ENCODE peak calls at places on chromosomes 11 and 22, in four cellular contexts. Z, A, K and X are unnamed samples.

GRCh38 chr11:117866526-117866925 is 9.9 kb downstream of the FXYD6 start:
- DNase-seq in Z (no peak), A (no peak), K (no peak), X (no peak)

GRCh38 chr22:24728790-24729637 is 45.5 kb downstream of the PIWIL3 start:
- DNase-seq in Z (no peak), A (peak), K (peak), X (no peak)

GRCh38 chr22:36331306-36331911 is 56.4 kb downstream of the MYH9 start:
- DNase-seq in Z (peak), A (peak), K (peak), X (peak)

GRCh38 chr11:11580831-11581492 is 40.8 kb downstream of the GALNT18 start:
- DNase-seq in Z (no peak), A (no peak), K (no peak), X (no peak)

GRCh38 chr11:62505112-62505783 is 41.4 kb downstream of the AHNAK start:
- DNase-seq in Z (no peak), A (peak), K (no peak), X (peak)

GRCh38 chr11:976431-977160 is 50.9 kb downstream of the AP2A2 start:
- DNase-seq in Z (no peak), A (peak), K (no peak), X (no peak)

GRCh38 chr22:25281675-25282345 is 62.4 kb downstream of the CRYBB2 start:
- DNase-seq in Z (no peak), A (no peak), K (no peak), X (no peak)

GRCh38 chr11:21385669-21386068 is 716.3 kb downstream of the NELL1 start:
- DNase-seq in Z (no peak), A (no peak), K (no peak), X (no peak)

GRCh38 chr11:10263929-10264328 is 30.1 kb downstream of the SBF2 start:
- DNase-seq in Z (no peak), A (no peak), K (no peak), X (no peak)

GRCh38 chr11:73395297-73396208 is 19.4 kb downstream of the RELT start:
- DNase-seq in Z (no peak), A (no peak), K (no peak), X (no peak)

GRCh38 chr11:111934301-111934700 is 2.8 kb upstream of the DIXDC1 start:
- DNase-seq in Z (no peak), A (no peak), K (no peak), X (no peak)

GRCh38 chr11:127117231-127117671 is 116.7 kb upstream of the KIRREL3 start:
- DNase-seq in Z (no peak), A (no peak), K (no peak), X (no peak)

GRCh38 chr22:19876941-19877625 is 22.4 kb upstream of the GNB1L start:
- DNase-seq in Z (no peak), A (no peak), K (no peak), X (peak)

GRCh38 chr11:79697905-79698304 is 257.1 kb upstream of the TENM4 start:
- DNase-seq in Z (peak), A (no peak), K (no peak), X (no peak)

GRCh38 chr11:119699227-119699626 is 29.8 kb downstream of the NECTIN1 start:
- DNase-seq in Z (no peak), A (no peak), K (peak), X (no peak)

GRCh38 chr22:48742556-48743343 is 1084.9 kb downstream of the BRD1 start:
- DNase-seq in Z (no peak), A (no peak), K (no peak), X (peak)

GRCh38 chr11:88535916-88536547 is 198.5 kb upstream of the CTSC start:
- DNase-seq in Z (no peak), A (no peak), K (peak), X (no peak)

GRCh38 chr11:13009476-13009920 is 382 bp downstream of the RASSF10 start:
- DNase-seq in Z (no peak), A (no peak), K (no peak), X (no peak)

GRCh38 chr11:128330203-128330602 is 257.2 kb downstream of the ETS1 start:
- DNase-seq in Z (no peak), A (no peak), K (no peak), X (no peak)

GRCh38 chr11:129374993-129375721 is 491 bp upstream of the BARX2 start:
- DNase-seq in Z (no peak), A (no peak), K (no peak), X (peak)

GRCh38 chr11:78860720-78861422 is 286.2 kb upstream of the NARS2 start:
- DNase-seq in Z (no peak), A (peak), K (no peak), X (peak)

GRCh38 chr11:118398797-118399564 is 2.4 kb upstream of the ATP5MG start:
- DNase-seq in Z (no peak), A (no peak), K (no peak), X (no peak)

GRCh38 chr11:31045335-31045734 is 324.2 kb downstream of the DCDC1 start:
- DNase-seq in Z (no peak), A (no peak), K (peak), X (no peak)

GRCh38 chr11:124535552-124536232 is 7.8 kb downstream of the OR8B12 start:
- DNase-seq in Z (no peak), A (no peak), K (no peak), X (no peak)

GRCh38 chr11:126884192-126884973 is 116.2 kb downstream of the KIRREL3 start:
- DNase-seq in Z (no peak), A (no peak), K (peak), X (no peak)

GRCh38 chr22:50276143-50276542 is 6.0 kb upstream of the MAPK11 start:
- DNase-seq in Z (peak), A (peak), K (peak), X (peak)

GRCh38 chr11:13210424-13210823 is 67.2 kb upstream of the BMAL1 start:
- DNase-seq in Z (no peak), A (peak), K (peak), X (peak)

GRCh38 chr22:23762866-23763578 is at the start of gene C22orf15:
- DNase-seq in Z (no peak), A (no peak), K (no peak), X (peak)

GRCh38 chr11:94786264-94787126 is 18.3 kb downstream of the AMOTL1 start:
- DNase-seq in Z (no peak), A (peak), K (peak), X (peak)

GRCh38 chr11:102552447-102553200 is 22.1 kb upstream of the MMP7 start:
- DNase-seq in Z (no peak), A (no peak), K (peak), X (no peak)

GRCh38 chr22:27349456-27349855 is 452.1 kb downstream of the MN1 start:
- DNase-seq in Z (no peak), A (no peak), K (no peak), X (no peak)

GRCh38 chr11:67311051-67311555 is 7.8 kb downstream of the SSH3 start:
- DNase-seq in Z (no peak), A (no peak), K (no peak), X (no peak)

GRCh38 chr11:67309661-67310061 is 6.3 kb downstream of the SSH3 start:
- DNase-seq in Z (no peak), A (no peak), K (no peak), X (no peak)

GRCh38 chr11:67311556-67312082 is 8.3 kb downstream of the SSH3 start:
- DNase-seq in Z (no peak), A (peak), K (no peak), X (no peak)

GRCh38 chr11:67309166-67309565 is 5.8 kb downstream of the SSH3 start:
- DNase-seq in Z (no peak), A (no peak), K (no peak), X (no peak)

DNA sequence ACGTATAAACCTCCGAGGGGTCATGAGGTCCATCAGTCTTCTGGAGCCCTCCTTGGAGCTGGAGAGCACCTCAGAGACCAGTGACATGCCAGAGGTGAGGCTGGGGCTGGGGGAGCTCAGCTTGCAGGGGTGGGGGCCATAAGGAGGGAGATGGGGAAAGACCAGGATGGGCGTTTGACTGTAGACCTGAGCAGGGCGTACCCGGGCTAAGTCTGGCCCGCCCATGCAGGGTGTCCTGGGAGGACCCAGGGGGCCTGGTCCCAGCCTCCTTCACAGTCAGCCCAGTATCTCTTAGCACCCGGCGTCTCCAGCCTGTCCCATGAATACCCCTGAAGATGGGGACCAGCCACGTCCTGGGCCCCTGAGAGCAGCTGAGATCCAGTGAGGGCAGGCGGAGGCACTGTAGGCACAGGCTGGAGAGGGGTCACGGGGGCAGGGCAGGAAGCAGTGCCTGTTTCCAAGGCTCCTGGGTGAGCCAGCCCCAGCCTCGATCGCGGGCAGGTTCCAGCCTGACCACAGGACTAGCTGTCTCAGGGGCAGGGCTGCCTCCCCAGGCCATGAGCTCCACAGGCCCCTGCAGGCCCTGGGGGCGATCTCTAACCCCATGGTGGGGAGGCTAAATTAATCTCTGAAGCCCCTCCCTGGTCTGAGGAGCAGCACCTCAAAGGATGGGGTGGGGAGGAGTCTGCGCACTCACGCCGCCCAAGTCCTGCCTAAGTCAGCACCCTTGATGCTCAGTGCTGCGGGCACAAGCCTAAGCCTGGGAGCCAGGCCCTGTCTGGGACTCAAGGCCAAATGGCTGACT is 7.1 kb downstream of the SSH3 start:
- DNase-seq in Z (no peak), A (no peak), K (no peak), X (no peak)
- TF ChIP-seq CBFB in Z (no peak), A (no peak), K (no peak), X (no peak)

GRCh38 chr11:57515332-57516060 is at the start of gene SLC43A1:
- DNase-seq in Z (no peak), A (peak), K (peak), X (peak)
- TF ChIP-seq CBFB in Z (no peak), A (no peak), K (no peak), X (no peak)

GRCh38 chr11:36818410-36818809 is 220.4 kb upstream of the RAG2 start:
- DNase-seq in Z (no peak), A (no peak), K (no peak), X (no peak)

GRCh38 chr11:36822829-36823228 is 224.8 kb upstream of the RAG2 start:
- DNase-seq in Z (no peak), A (no peak), K (no peak), X (no peak)

GRCh38 chr11:36817336-36817965 is 219.4 kb upstream of the RAG2 start:
- DNase-seq in Z (no peak), A (no peak), K (no peak), X (no peak)
- TF ChIP-seq CBFB in Z (no peak), A (no peak), K (no peak), X (no peak)

DNA sequence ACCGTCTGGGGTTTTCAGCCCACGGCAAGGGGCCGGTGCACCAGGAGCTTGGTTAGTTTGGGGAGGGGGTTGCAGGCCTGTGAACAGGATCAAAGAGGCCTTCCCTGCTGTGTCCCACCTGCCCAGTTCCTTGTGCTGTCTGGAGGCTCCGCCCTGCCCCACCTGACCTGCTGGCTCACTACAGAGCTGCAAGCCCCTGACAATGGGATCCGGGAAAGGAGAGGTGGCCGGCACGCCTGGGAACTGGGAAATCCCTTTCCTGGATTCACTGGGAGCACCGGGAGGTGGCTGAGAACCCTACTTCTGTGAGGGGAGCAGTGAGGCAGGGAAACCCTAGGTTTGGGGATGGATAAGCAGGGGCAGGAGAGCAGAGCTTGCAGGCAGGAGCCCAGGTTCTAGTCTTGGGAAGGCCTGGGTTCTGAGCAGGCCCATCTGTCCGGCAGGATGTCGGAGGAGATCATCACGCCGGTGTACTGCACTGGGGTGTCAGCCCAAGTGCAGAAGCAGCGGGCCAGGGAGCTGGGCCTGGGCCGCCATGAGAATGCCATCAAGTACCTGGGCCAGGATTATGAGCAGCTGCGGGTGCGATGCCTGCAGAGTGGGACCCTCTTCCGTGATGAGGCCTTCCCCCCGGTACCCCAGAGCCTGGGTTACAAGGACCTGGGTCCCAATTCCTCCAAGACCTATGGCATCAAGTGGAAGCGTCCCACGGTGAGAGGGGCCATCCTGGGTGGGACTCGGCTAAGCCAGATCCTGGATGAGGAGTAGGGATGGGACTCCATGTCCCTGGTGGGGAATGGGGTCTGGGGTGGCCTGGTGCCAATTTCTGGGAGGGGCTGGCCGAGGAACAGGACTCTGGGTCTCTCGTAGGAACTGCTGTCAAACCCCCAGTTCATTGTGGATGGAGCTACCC is 786 bp downstream of the CAPN1 start:
- DNase-seq in Z (no peak), A (peak), K (peak), X (peak)
- TF ChIP-seq CBFB in Z (no peak), A (no peak), K (no peak), X (no peak)

DNA sequence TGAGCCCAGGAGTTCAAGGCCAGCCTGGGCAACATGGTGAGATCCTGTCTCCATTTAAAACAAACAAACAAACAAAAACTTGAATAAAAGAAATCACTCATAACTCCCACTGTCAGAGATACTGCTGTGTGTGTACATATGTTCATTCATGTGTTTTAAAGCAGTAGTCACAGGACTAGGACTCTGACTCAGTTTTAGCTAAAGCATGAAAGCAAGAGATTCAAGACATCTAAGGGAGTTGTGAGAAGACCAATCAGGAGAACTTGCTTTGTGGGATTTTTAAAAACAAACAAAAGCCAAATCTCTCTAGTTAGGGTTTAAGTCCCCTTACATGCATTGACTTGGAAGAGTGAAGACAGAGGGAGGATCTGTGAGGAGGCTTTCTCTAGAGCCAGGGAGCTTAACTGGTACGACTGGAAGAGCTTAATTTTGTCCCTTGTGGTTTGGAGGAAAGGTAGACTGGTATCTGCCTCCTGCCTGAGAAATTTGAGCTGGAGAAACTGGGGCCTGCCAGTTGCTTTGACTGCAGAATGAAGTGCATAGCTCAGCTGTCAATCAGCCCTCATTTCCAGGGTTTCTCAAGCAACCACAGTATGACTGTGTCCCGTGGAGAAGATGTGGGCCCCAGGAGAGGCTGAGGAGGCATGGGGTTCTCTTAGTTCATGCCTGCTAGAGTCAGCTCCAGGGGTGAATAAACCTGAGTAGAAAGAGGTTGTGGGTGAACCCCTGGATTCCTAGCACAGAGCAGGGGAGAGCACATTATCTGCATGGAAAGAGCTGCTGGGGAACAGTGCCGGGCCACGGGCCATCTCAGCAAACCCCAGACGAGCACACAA is 30.6 kb downstream of the EXPH5 start:
- DNase-seq in Z (no peak), A (no peak), K (no peak), X (no peak)
- TF ChIP-seq CBFB in Z (no peak), A (no peak), K (no peak), X (no peak)

GRCh38 chr11:64516226-64516625 is 74.8 kb upstream of the SLC22A12 start:
- DNase-seq in Z (no peak), A (peak), K (no peak), X (no peak)

GRCh38 chr11:64522036-64522435 is 69.0 kb upstream of the SLC22A12 start:
- DNase-seq in Z (no peak), A (no peak), K (no peak), X (no peak)

GRCh38 chr11:64520013-64520412 is 71.0 kb upstream of the SLC22A12 start:
- DNase-seq in Z (no peak), A (no peak), K (no peak), X (no peak)

GRCh38 chr11:64519541-64519940 is 71.5 kb upstream of the SLC22A12 start:
- DNase-seq in Z (no peak), A (no peak), K (no peak), X (no peak)

DNA sequence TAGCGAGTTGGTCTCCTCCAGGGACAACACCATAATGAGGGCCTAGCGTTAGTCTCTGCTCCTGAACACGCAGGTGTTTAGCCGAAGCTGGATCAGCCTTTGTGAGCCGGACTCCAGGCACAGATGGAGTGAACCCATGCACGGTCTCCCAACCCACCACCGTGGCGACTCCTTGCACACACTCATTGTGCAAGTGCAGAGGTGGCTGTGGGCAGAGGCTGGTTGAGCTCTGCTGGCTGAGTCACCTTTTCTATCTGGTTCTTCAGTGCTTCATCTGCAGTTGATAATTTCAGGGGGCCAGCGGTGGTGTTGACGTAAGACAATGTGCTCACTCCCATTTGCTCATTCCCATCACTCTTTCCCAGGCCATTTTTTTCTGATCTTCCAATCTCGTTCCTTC is 72.1 kb upstream of the SLC22A12 start:
- DNase-seq in Z (no peak), A (no peak), K (no peak), X (no peak)
- TF ChIP-seq CBFB in Z (no peak), A (no peak), K (no peak), X (no peak)

DNA sequence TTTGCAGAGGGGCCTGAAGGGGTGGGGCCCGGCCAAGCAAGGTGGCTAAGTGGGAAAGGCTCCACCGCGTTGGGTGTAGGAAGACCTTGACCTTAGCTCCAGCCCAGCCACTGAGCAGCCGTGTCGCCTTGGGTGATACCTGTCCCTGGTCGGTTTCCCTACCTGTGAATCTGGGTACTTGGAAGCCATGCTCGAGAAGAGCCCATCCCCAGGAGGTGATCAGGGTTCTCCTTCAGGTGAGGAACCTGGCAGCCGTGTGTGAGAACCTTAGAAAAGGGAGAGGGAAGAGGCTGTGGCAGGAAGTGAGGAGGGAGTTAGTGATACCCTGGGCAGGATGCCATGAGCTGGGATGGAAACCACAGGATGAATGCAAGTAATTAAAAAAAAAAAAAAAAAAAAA is 21.6 kb downstream of the PPARA start:
- DNase-seq in Z (no peak), A (no peak), K (no peak), X (no peak)
- TF ChIP-seq CBFB in Z (no peak), A (no peak), K (no peak), X (no peak)

GRCh38 chr22:46893281-46894020 is 131.0 kb downstream of the TBC1D22A start:
- DNase-seq in Z (no peak), A (no peak), K (no peak), X (no peak)
- TF ChIP-seq CBFB in Z (no peak), A (no peak), K (no peak), X (no peak)